ENCODE peak calls at places on chromosomes 6 and 20, in five cellular contexts. One of them, this sample, is unnamed.

GRCh38 chr20:58636983-58637421 is 14.1 kb upstream of the STX16 start:
- DNase-seq in MM.1S: no peak
- DNase-seq in cardiac fibroblast: no peak
- DNase-seq in MCF 10A: no peak
- DNase-seq in HFFc6: no peak
- DNase-seq in this sample: no peak

GRCh38 chr6:68080074-68080473 is 555.0 kb upstream of the ADGRB3 start:
- DNase-seq in HFFc6: no peak
- DNase-seq in MCF 10A: no peak
- DNase-seq in cardiac fibroblast: no peak
- DNase-seq in MM.1S: no peak
- DNase-seq in this sample: no peak

GRCh38 chr6:149761438-149761837 is 11.9 kb downstream of the PCMT1 start:
- DNase-seq in MCF 10A: no peak
- DNase-seq in MM.1S: peak; percentile 6
- DNase-seq in cardiac fibroblast: no peak
- DNase-seq in HFFc6: no peak
- DNase-seq in this sample: peak; percentile 45

GRCh38 chr6:14792118-14792955 is 453.5 kb upstream of the JARID2 start:
- DNase-seq in HFFc6: no peak
- DNase-seq in MM.1S: no peak
- DNase-seq in MCF 10A: peak; percentile 22
- DNase-seq in cardiac fibroblast: no peak
- DNase-seq in this sample: no peak

GRCh38 chr20:5316188-5317158 is at the start of gene PROKR2:
- DNase-seq in MCF 10A: no peak
- DNase-seq in MM.1S: no peak
- DNase-seq in cardiac fibroblast: no peak
- DNase-seq in HFFc6: no peak
- DNase-seq in this sample: no peak

GRCh38 chr6:163249651-163250101 is 164.8 kb upstream of the QKI start:
- DNase-seq in cardiac fibroblast: no peak
- DNase-seq in MM.1S: no peak
- DNase-seq in HFFc6: no peak
- DNase-seq in MCF 10A: no peak
- DNase-seq in this sample: no peak

GRCh38 chr6:75975904-75976303 is 96.6 kb downstream of the IMPG1 start:
- DNase-seq in cardiac fibroblast: no peak
- DNase-seq in MM.1S: no peak
- DNase-seq in MCF 10A: no peak
- DNase-seq in HFFc6: no peak
- DNase-seq in this sample: no peak

GRCh38 chr6:131951576-131952230 is 531 bp upstream of the CCN2 start:
- DNase-seq in MCF 10A: no peak
- DNase-seq in HFFc6: no peak
- DNase-seq in MM.1S: no peak
- DNase-seq in cardiac fibroblast: no peak
- DNase-seq in this sample: no peak

GRCh38 chr6:10391299-10391630 is 23.6 kb downstream of the TFAP2A start:
- DNase-seq in cardiac fibroblast: no peak
- DNase-seq in HFFc6: no peak
- DNase-seq in MCF 10A: no peak
- DNase-seq in MM.1S: no peak
- DNase-seq in this sample: no peak

GRCh38 chr6:8027965-8028651 is 36.1 kb downstream of the BLOC1S5 start:
- DNase-seq in MM.1S: no peak
- DNase-seq in cardiac fibroblast: peak; percentile 67
- DNase-seq in HFFc6: no peak
- DNase-seq in MCF 10A: no peak
- DNase-seq in this sample: no peak

GRCh38 chr20:47258745-47259695 is 97.5 kb downstream of the ZMYND8 start:
- DNase-seq in MCF 10A: peak; percentile 73
- DNase-seq in cardiac fibroblast: peak; percentile 82
- DNase-seq in MM.1S: no peak
- DNase-seq in HFFc6: no peak
- DNase-seq in this sample: peak; percentile 68

GRCh38 chr6:170080169-170080827 is 210.6 kb downstream of the DLL1 start:
- DNase-seq in MCF 10A: no peak
- DNase-seq in MM.1S: no peak
- DNase-seq in cardiac fibroblast: no peak
- DNase-seq in HFFc6: no peak
- DNase-seq in this sample: no peak

GRCh38 chr6:53300656-53301551 is 47.8 kb downstream of the ELOVL5 start:
- DNase-seq in HFFc6: no peak
- DNase-seq in MM.1S: no peak
- DNase-seq in MCF 10A: no peak
- DNase-seq in cardiac fibroblast: peak; percentile 79
- DNase-seq in this sample: no peak

GRCh38 chr6:111864138-111865048 is 8.9 kb downstream of the FYN start:
- DNase-seq in cardiac fibroblast: no peak
- DNase-seq in MM.1S: no peak
- DNase-seq in MCF 10A: no peak
- DNase-seq in HFFc6: no peak
- DNase-seq in this sample: no peak

GRCh38 chr20:62205618-62206387 is 14.3 kb downstream of the HRH3 start:
- DNase-seq in MCF 10A: no peak
- DNase-seq in cardiac fibroblast: no peak
- DNase-seq in HFFc6: no peak
- DNase-seq in MM.1S: no peak
- DNase-seq in this sample: no peak

GRCh38 chr6:301929-302705 is 9.8 kb downstream of the DUSP22 start:
- DNase-seq in MCF 10A: no peak
- DNase-seq in cardiac fibroblast: no peak
- DNase-seq in HFFc6: no peak
- DNase-seq in MM.1S: no peak
- DNase-seq in this sample: no peak

GRCh38 chr6:104595315-104595820 is 264.4 kb downstream of the HACE1 start:
- DNase-seq in MCF 10A: no peak
- DNase-seq in cardiac fibroblast: no peak
- DNase-seq in MM.1S: no peak
- DNase-seq in HFFc6: no peak
- DNase-seq in this sample: no peak

GRCh38 chr6:64539917-64540316 is 904.3 kb downstream of the PHF3 start:
- DNase-seq in MM.1S: no peak
- DNase-seq in cardiac fibroblast: peak; percentile 2
- DNase-seq in HFFc6: no peak
- DNase-seq in MCF 10A: no peak
- DNase-seq in this sample: no peak

GRCh38 chr6:162906479-162906878 is 178.7 kb downstream of the PACRG start:
- DNase-seq in HFFc6: no peak
- DNase-seq in cardiac fibroblast: no peak
- DNase-seq in MM.1S: no peak
- DNase-seq in MCF 10A: no peak
- DNase-seq in this sample: no peak

GRCh38 chr20:32427996-32428395 is 69.9 kb downstream of the ASXL1 start:
- DNase-seq in MCF 10A: no peak
- DNase-seq in cardiac fibroblast: no peak
- DNase-seq in HFFc6: no peak
- DNase-seq in MM.1S: no peak
- DNase-seq in this sample: no peak

GRCh38 chr6:16322666-16323312 is 84.4 kb downstream of the GMPR start:
- DNase-seq in cardiac fibroblast: peak; percentile 62
- DNase-seq in MM.1S: peak; percentile 94
- DNase-seq in MCF 10A: peak; percentile 57
- DNase-seq in HFFc6: peak; percentile 87
- DNase-seq in this sample: peak; percentile 80

GRCh38 chr20:21396045-21396893 is 1.1 kb downstream of the NKX2-4 start:
- DNase-seq in MCF 10A: no peak
- DNase-seq in MM.1S: no peak
- DNase-seq in HFFc6: no peak
- DNase-seq in cardiac fibroblast: no peak
- DNase-seq in this sample: no peak

GRCh38 chr20:63323298-63323820 is 30.4 kb downstream of the COL20A1 start:
- DNase-seq in HFFc6: no peak
- DNase-seq in cardiac fibroblast: no peak
- DNase-seq in MM.1S: no peak
- DNase-seq in MCF 10A: no peak
- DNase-seq in this sample: no peak

GRCh38 chr6:99458319-99458718 is 33.2 kb upstream of the PNISR start:
- DNase-seq in cardiac fibroblast: peak; percentile 31
- DNase-seq in MCF 10A: peak; percentile 38
- DNase-seq in HFFc6: peak; percentile 40
- DNase-seq in MM.1S: peak; percentile 13
- DNase-seq in this sample: no peak
- TF ChIP-seq CTCF in cardiac fibroblast: peak; percentile 44
- TF ChIP-seq CTCF in MCF 10A: no peak
- TF ChIP-seq CTCF in HFFc6: peak; percentile 75
- TF ChIP-seq CTCF in MM.1S: peak; percentile 42
- TF ChIP-seq CTCF in this sample: peak; percentile 30

GRCh38 chr20:16748058-16748457 is at the start of gene OTOR:
- DNase-seq in MCF 10A: no peak
- DNase-seq in HFFc6: no peak
- DNase-seq in MM.1S: no peak
- DNase-seq in cardiac fibroblast: no peak
- DNase-seq in this sample: no peak
- TF ChIP-seq CTCF in MCF 10A: no peak
- TF ChIP-seq CTCF in HFFc6: no peak
- TF ChIP-seq CTCF in MM.1S: no peak
- TF ChIP-seq CTCF in cardiac fibroblast: no peak
- TF ChIP-seq CTCF in this sample: no peak

DNA sequence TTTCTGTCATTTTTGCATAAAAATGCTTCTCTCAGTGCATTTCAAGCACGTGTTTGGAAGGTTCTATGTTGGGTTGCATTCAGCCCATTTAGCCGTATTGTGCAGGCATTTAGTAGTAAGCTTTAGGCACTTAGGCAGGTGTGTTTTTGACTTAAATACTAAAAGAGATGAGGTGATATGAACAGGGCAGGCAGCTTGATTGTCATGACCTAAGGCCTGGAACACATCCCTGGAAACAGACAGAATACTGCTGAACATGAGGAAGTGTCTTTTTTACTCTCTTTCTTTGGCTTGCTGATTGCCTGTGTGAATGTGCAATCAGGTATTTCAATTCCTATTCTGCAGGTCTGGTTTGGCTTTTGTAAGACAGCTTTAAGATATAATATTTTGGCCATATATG is 610.5 kb upstream of the MAN1A1 start:
- DNase-seq in MCF 10A: no peak
- DNase-seq in cardiac fibroblast: no peak
- DNase-seq in HFFc6: no peak
- DNase-seq in MM.1S: no peak
- DNase-seq in this sample: no peak
- TF ChIP-seq CTCF in MCF 10A: no peak
- TF ChIP-seq CTCF in cardiac fibroblast: no peak
- TF ChIP-seq CTCF in HFFc6: no peak
- TF ChIP-seq CTCF in MM.1S: no peak
- TF ChIP-seq CTCF in this sample: no peak

GRCh38 chr6:61947311-61947970 is 338.6 kb downstream of the KHDRBS2 start:
- DNase-seq in cardiac fibroblast: no peak
- DNase-seq in HFFc6: no peak
- DNase-seq in MCF 10A: no peak
- DNase-seq in MM.1S: no peak
- DNase-seq in this sample: no peak
- TF ChIP-seq CTCF in cardiac fibroblast: no peak
- TF ChIP-seq CTCF in HFFc6: no peak
- TF ChIP-seq CTCF in MCF 10A: no peak
- TF ChIP-seq CTCF in MM.1S: no peak
- TF ChIP-seq CTCF in this sample: no peak

DNA sequence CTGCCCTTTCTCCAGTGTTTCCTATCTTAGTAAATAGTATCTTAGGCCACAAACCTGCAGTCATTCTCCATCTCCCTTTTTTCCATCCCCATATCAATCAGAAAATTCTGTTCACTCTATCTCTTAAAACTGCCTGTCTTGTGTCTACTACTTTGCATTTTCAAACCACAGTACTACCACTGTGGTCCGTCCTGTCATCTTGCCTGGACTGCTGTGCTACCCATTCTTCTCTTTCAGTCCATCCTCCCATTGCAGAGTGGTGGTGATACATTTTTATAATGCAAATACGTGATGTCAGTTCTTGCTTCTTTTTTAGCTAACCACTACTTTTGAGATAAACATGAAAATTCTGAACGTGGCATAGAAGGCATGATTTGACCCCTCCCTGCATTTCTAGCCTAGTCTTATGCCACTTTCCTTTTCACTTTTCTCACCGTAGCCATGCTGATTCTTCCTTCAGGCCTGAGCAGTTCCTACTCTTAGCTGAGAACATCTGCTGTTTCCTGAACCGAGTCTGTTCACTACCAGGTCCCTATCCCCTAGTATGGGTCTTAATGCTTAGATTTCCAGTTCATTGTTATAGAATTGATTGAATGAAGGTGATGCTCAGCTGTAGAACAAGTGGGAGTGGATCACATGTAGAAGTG is 13.8 kb downstream of the TBPL1 start:
- DNase-seq in HFFc6: no peak
- DNase-seq in MM.1S: no peak
- DNase-seq in MCF 10A: no peak
- DNase-seq in cardiac fibroblast: no peak
- DNase-seq in this sample: peak; percentile 26
- TF ChIP-seq CTCF in HFFc6: no peak
- TF ChIP-seq CTCF in MM.1S: no peak
- TF ChIP-seq CTCF in MCF 10A: no peak
- TF ChIP-seq CTCF in cardiac fibroblast: no peak
- TF ChIP-seq CTCF in this sample: no peak